ENCODE peak calls at places on chromosome 21, in ten cellular contexts. Q is foreskin fibroblast; Z is choroid plexus epithelial cell; D is kidney; M is fibroblast of mammary gland; H is astrocyte of the spinal cord; T is small intestine; E is right lobe of liver; U is SK-N-SH; N is effector memory CD4-positive, alpha-beta T cell. R is an unnamed sample.
A peak's percentile ranks its signal among the peaks of the same experiment; 100 is the strongest.

GRCh38 chr21:36825683-36826082 is 126.8 kb downstream of the SIM2 start:
- DNase-seq in D (no peak), E (no peak), T (no peak), Z (no peak), M (no peak), U (no peak), Q (no peak), N (no peak), H (no peak), R (no peak)

GRCh38 chr21:26800001-26800400 is 45.2 kb downstream of the ADAMTS1 start:
- DNase-seq in H (no peak), Z (peak; percentile 84), T (no peak), N (no peak), E (no peak), Q (no peak), U (no peak), D (no peak), M (peak; percentile 78), R (no peak)

GRCh38 chr21:24852610-24853195 is 754.6 kb downstream of the MRPL39 start:
- DNase-seq in M (no peak), D (no peak), T (no peak), H (no peak), Q (no peak), U (no peak), E (no peak), Z (no peak), N (no peak), R (no peak)

GRCh38 chr21:31052489-31053142 is 14.3 kb upstream of the KRTAP19-8 start:
- DNase-seq in Q (no peak), N (no peak), U (no peak), M (no peak), T (no peak), H (no peak), Z (no peak), D (no peak), E (no peak), R (no peak)

GRCh38 chr21:25329227-25329626 is 278.1 kb downstream of the MRPL39 start:
- DNase-seq in E (no peak), U (no peak), Z (peak; percentile 70), H (peak; percentile 64), D (no peak), Q (peak; percentile 66), M (peak; percentile 93), N (no peak), T (no peak), R (no peak)

GRCh38 chr21:16535100-16535418 is 805.3 kb downstream of the USP25 start:
- DNase-seq in H (peak; percentile 88), E (peak; percentile 86), Z (peak; percentile 86), N (no peak), Q (peak; percentile 81), D (peak; percentile 78), U (peak; percentile 28), T (no peak), M (peak; percentile 96), R (peak; percentile 85)

GRCh38 chr21:36713746-36714145 is 14.8 kb downstream of the SIM2 start:
- DNase-seq in Q (no peak), T (no peak), U (no peak), D (no peak), H (no peak), E (no peak), Z (no peak), M (no peak), N (no peak), R (no peak)

GRCh38 chr21:16551101-16551695 is 821.4 kb downstream of the USP25 start:
- DNase-seq in M (no peak), D (no peak), T (no peak), H (no peak), Q (no peak), N (no peak), E (no peak), Z (no peak), U (no peak), R (no peak)

GRCh38 chr21:23016617-23017016 is 2018.4 kb downstream of the NCAM2 start:
- DNase-seq in Q (no peak), E (no peak), N (no peak), Z (peak; percentile 11), T (no peak), D (no peak), H (no peak), M (no peak), U (peak; percentile 27), R (no peak)

GRCh38 chr21:15638856-15639549 is 90.8 kb upstream of the USP25 start:
- DNase-seq in Q (no peak), E (peak; percentile 44), Z (peak; percentile 69), H (no peak), M (no peak), D (no peak), T (peak; percentile 25), U (no peak), N (no peak), R (no peak)

GRCh38 chr21:40732998-40733397 is 114.0 kb downstream of the DSCAM start:
- DNase-seq in Z (no peak), Q (no peak), T (no peak), E (no peak), N (no peak), M (no peak), H (no peak), D (no peak), U (no peak), R (no peak)

GRCh38 chr21:39029086-39029772 is 154.0 kb downstream of the PSMG1 start:
- DNase-seq in Q (peak; percentile 53), E (no peak), H (peak; percentile 25), M (peak; percentile 44), D (no peak), N (no peak), U (peak; percentile 77), T (no peak), Z (peak; percentile 73), R (no peak)

GRCh38 chr21:39011911-39012310 is 171.3 kb downstream of the PSMG1 start:
- DNase-seq in H (no peak), U (no peak), Z (no peak), Q (no peak), E (no peak), D (peak; percentile 25), N (no peak), T (no peak), M (no peak), R (no peak)

GRCh38 chr21:26007911-26008579 is 162.5 kb downstream of the APP start:
- DNase-seq in M (no peak), Q (no peak), T (no peak), H (no peak), E (no peak), Z (peak; percentile 47), N (no peak), U (no peak), D (no peak), R (no peak)

GRCh38 chr21:42567181-42567560 is 53.5 kb downstream of the SLC37A1 start:
- DNase-seq in E (no peak), U (no peak), M (no peak), H (no peak), Q (no peak), Z (no peak), N (no peak), T (no peak), D (peak; percentile 56), R (no peak)
- H3K4me3 ChIP-seq in E (no peak overlapping the region), U (no peak overlapping the region), M (no peak overlapping the region), H (no peak overlapping the region), Q (no peak overlapping the region), Z (no peak overlapping the region), N (no peak overlapping the region), T (no peak overlapping the region), D (no peak overlapping the region), R (no peak overlapping the region)

DNA sequence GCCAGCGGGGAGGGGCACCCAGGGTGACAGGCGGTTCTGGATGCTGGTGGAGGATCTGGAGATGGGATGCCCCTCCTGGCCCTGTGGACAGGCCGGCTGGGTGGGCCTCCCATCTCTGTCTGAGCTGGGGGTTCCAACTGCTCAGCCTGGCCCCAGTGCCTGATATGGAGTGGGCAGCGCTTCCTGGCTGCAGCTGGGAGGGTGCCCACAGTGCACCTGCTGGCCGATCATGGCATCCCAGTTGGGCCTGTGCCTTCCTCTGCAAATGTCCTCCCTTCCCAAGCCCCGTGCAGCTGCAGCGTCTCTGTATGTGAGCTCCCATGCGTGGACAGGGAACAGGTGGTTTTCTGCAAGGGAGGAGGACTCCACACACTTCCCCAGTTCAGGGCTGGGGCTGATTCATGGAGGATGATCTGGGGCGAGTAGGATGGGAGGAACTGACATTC is 2.1 kb downstream of the PFKL start:
- DNase-seq in E (no peak), Z (no peak), H (no peak), M (no peak), N (no peak), U (no peak), Q (no peak), D (no peak), T (peak; percentile 54), R (no peak)
- H3K4me3 ChIP-seq in E (no peak overlapping the region), Z (no peak overlapping the region), H (no peak overlapping the region), M (no peak overlapping the region), N (no peak overlapping the region), U (peak overlapping the region; percentile 76), Q (no peak overlapping the region), D (no peak overlapping the region), T (no peak overlapping the region), R (no peak overlapping the region)

DNA sequence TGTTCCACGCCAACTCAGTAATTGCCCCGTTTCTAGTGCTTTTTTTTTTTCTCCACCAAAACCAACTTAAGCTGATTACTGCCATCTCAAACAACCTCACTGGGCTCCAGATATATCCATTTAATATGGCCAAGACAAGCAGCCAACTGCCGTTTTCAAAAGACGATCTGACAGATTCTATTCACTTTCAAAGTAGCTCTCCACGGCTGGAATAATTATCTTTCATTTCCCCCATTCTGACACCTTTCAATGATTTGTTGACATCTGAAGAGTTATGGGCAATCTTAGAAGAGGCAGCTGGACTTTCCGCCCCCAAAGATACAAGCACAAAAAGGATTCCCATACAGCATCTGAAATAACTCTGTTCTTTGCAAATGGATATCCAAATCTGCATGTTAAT is 56.0 kb downstream of the OLIG1 start:
- DNase-seq in Z (no peak), E (no peak), M (no peak), T (no peak), Q (no peak), N (no peak), D (no peak), H (no peak), U (no peak), R (no peak)
- H3K4me3 ChIP-seq in Z (no peak overlapping the region), E (no peak overlapping the region), M (no peak overlapping the region), T (no peak overlapping the region), Q (no peak overlapping the region), N (no peak overlapping the region), D (no peak overlapping the region), H (no peak overlapping the region), U (no peak overlapping the region), R (no peak overlapping the region)

DNA sequence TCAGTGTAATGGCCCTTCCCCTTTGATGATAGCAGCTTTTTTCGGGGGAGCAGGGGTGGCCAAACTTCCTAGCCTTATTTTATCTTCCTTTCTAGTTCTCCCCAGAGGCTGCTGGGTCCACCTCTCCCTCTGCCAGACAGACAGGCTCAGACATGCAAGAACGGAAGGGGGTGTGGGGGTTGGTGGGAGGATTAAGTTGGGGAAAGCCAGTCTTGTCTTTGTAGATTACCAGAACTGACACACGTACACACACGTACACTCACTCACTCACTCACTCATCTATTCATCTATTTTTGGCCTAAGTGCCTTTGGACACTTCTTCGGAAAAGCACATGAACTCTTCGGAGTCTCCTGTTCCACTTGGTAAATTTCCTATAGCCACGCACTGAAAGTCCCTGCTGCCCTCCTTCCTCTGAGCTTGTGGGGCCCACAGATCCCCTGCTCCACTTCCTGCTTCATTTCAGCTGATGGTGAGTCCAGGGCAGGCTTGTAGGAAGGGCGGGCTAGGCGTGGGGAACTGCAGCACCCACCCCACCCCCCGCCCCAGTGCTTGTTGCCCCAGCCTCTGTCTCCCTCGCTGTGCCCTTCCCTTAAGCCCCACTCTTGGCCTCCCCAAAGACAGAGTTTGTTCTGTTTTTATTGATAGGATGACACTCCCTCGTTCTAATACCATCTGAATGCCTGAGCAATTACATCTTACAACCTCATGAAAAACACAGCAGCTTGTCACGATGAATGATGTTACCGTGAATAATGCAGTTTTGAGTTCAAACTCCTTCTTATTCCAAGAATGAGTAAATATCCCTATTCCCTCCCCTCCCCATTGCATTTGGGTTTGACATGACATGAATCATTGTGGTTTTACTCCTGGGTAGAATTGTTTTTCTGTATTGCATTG is 60.7 kb upstream of the ATP5PO start:
- DNase-seq in H (peak; percentile 93), N (no peak), M (peak; percentile 99), Z (peak; percentile 92), Q (peak; percentile 95), D (no peak), T (no peak), E (no peak), U (no peak), R (no peak)
- H3K4me3 ChIP-seq in H (no peak overlapping the region), N (peak overlapping the region; percentile 16), M (no peak overlapping the region), Z (no peak overlapping the region), Q (no peak overlapping the region), D (no peak overlapping the region), T (no peak overlapping the region), E (no peak overlapping the region), U (peak overlapping the region; percentile 23), R (no peak overlapping the region)